ENCODE peak calls at places on chromosomes 13 and 19, in eight cellular contexts. G is tibial artery; M is CD8-positive, alpha-beta memory T cell; Z is K562; D is heart left ventricle; A is psoas muscle; P is adrenal gland; L is DND-41. B is an unnamed sample.

GRCh38 chr19:35304036-35304435 is 12.1 kb downstream of the MAG start:
- DNase-seq in G (no peak), M (no peak), Z (no peak), D (no peak), A (no peak), P (no peak), L (no peak), B (no peak)

GRCh38 chr19:53908933-53909415 is at the start of gene CACNG7:
- DNase-seq in G (no peak), M (no peak), Z (no peak), D (no peak), A (no peak), P (no peak), L (no peak), B (no peak)

GRCh38 chr19:47227347-47228167 is 3.4 kb downstream of the BBC3 start:
- DNase-seq in G (peak; percentile 96), M (peak; percentile 54), Z (peak; percentile 62), D (peak; percentile 91), A (peak; percentile 93), P (peak; percentile 80), L (no peak), B (peak; percentile 44)

GRCh38 chr19:7507884-7508283 is 8.0 kb upstream of the ZNF358 start:
- DNase-seq in G (peak; percentile 87), M (no peak), Z (peak; percentile 91), D (no peak), A (peak; percentile 83), P (peak; percentile 95), L (no peak), B (no peak)

GRCh38 chr13:42355118-42355840 is 83.3 kb downstream of the AKAP11 start:
- DNase-seq in G (no peak), M (peak; percentile 4), Z (no peak), D (no peak), A (no peak), P (no peak), L (peak; percentile 84), B (peak; percentile 65)

GRCh38 chr19:6761053-6761676 is 6.1 kb downstream of the SH2D3A start:
- DNase-seq in G (no peak), M (no peak), Z (peak; percentile 80), D (no peak), A (no peak), P (no peak), L (peak; percentile 53), B (peak; percentile 39)

GRCh38 chr19:50772408-50773311 is 2.4 kb downstream of the GPR32 start:
- DNase-seq in G (no peak), M (no peak), Z (peak; percentile 82), D (no peak), A (no peak), P (no peak), L (no peak), B (no peak)

GRCh38 chr13:93320942-93321341 is 94.3 kb downstream of the GPC6 start:
- DNase-seq in G (no peak), M (no peak), Z (no peak), D (no peak), A (no peak), P (no peak), L (no peak), B (no peak)

GRCh38 chr13:21060063-21060826 is 1.1 kb downstream of the LATS2 start:
- DNase-seq in G (peak; percentile 78), M (no peak), Z (no peak), D (peak; percentile 60), A (peak; percentile 68), P (peak; percentile 49), L (no peak), B (no peak)

GRCh38 chr19:8654591-8655339 is 24.3 kb downstream of the NFILZ start:
- DNase-seq in G (no peak), M (peak; percentile 58), Z (peak; percentile 82), D (peak; percentile 56), A (peak; percentile 35), P (peak; percentile 48), L (peak; percentile 73), B (peak; percentile 64)
- H3K27me3 ChIP-seq in G (no peaks in the 10 kb centered on the region), M (no peaks in the 10 kb centered on the region), Z (no peaks in the 10 kb centered on the region), D (no peaks in the 10 kb centered on the region), A (peaks cover 8% of the 10 kb centered on the region), P (peaks cover 5% of the 10 kb centered on the region), L (no peaks in the 10 kb centered on the region), B (no peaks in the 10 kb centered on the region)

GRCh38 chr19:45137179-45137761 is 23.5 kb downstream of the NKPD1 start:
- DNase-seq in G (no peak), M (no peak), Z (no peak), D (peak; percentile 57), A (no peak), P (no peak), L (no peak), B (no peak)

GRCh38 chr19:45136507-45137178 is 24.1 kb downstream of the NKPD1 start:
- DNase-seq in G (no peak), M (no peak), Z (no peak), D (no peak), A (no peak), P (no peak), L (no peak), B (no peak)

GRCh38 chr19:45138303-45138751 is 22.5 kb downstream of the NKPD1 start:
- DNase-seq in G (no peak), M (no peak), Z (peak; percentile 56), D (no peak), A (no peak), P (peak; percentile 70), L (no peak), B (no peak)

GRCh38 chr19:45133661-45134060 is 27.1 kb downstream of the NKPD1 start:
- DNase-seq in G (no peak), M (no peak), Z (no peak), D (no peak), A (no peak), P (no peak), L (no peak), B (no peak)

DNA sequence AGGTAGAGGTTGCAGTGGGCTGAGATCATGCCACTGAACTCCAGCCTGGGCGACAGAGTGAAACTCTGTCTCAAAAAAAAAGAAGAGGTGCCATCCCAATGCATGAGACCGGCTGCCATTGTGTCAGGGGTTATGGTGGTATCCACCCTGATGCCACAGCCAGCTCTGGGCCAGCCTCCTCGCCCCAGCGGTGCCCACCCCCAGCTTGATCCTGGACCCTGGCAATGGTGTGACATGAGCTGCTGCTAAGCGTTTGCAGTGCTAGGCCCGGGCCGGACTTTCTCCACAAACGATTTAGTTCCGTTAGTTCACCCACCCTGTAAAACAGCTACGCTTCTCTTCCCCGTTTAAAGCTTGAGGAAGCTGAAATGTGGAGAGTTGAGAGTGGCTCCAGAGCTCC is 25.6 kb downstream of the NKPD1 start:
- DNase-seq in G (no peak), M (no peak), Z (no peak), D (no peak), A (no peak), P (no peak), L (no peak), B (no peak)
- H3K4me3 ChIP-seq in G (no peak overlapping the region), M (no peak overlapping the region), Z (no peak overlapping the region), D (no peak overlapping the region), A (no peak overlapping the region), P (no peak overlapping the region), L (no peak overlapping the region), B (no peak overlapping the region)

GRCh38 chr19:57465680-57466381 is 8.9 kb upstream of the VN1R1 start:
- DNase-seq in G (no peak), M (no peak), Z (peak; percentile 27), D (no peak), A (no peak), P (no peak), L (peak; percentile 64), B (peak; percentile 17)

GRCh38 chr19:57466489-57466888 is 9.5 kb upstream of the VN1R1 start:
- DNase-seq in G (no peak), M (no peak), Z (no peak), D (peak; percentile 61), A (peak; percentile 22), P (no peak), L (no peak), B (no peak)
- H3K9me3 ChIP-seq in G (peaks cover 100% of the 10 kb centered on the region), M (peaks cover 29% of the 10 kb centered on the region), Z (peaks cover 2% of the 10 kb centered on the region), D (peaks cover 65% of the 10 kb centered on the region), A (peaks cover 87% of the 10 kb centered on the region), P (peaks cover 38% of the 10 kb centered on the region), L (peaks cover 15% of the 10 kb centered on the region), B (peaks cover 55% of the 10 kb centered on the region)

GRCh38 chr13:43786472-43786765 is 353 bp downstream of the ENOX1 start:
- DNase-seq in G (no peak), M (no peak), Z (no peak), D (no peak), A (no peak), P (peak; percentile 27), L (no peak), B (no peak)
- H3K27me3 ChIP-seq in G (no peaks in the 10 kb centered on the region), M (peaks cover 10% of the 10 kb centered on the region), Z (no peaks in the 10 kb centered on the region), D (no peaks in the 10 kb centered on the region), A (no peaks in the 10 kb centered on the region), P (peaks cover 6% of the 10 kb centered on the region), L (peaks cover 3% of the 10 kb centered on the region), B (peaks cover 7% of the 10 kb centered on the region)